ENCODE peak calls at places on chromosomes 11 and 22, in six cellular contexts. S is upper lobe of right lung, P is mammary epithelial cell, E is fibroblast of lung, B is hepatocyte, Q is lower lobe of right lung. G is an unnamed sample.

GRCh38 chr11:120551191-120551590 is 39.6 kb downstream of the GRIK4 start:
- DNase-seq in S (no peak), P (no peak), E (no peak), B (no peak), Q (no peak), G (no peak)

GRCh38 chr11:12812849-12813248 is 138.6 kb downstream of the TEAD1 start:
- DNase-seq in S (no peak), P (no peak), E (peak; percentile 50), B (no peak), Q (no peak), G (no peak)

GRCh38 chr22:35567794-35568193 is 27.2 kb downstream of the RASD2 start:
- DNase-seq in S (no peak), P (no peak), E (no peak), B (no peak), Q (no peak), G (no peak)

GRCh38 chr11:78351979-78352731 is 65.5 kb downstream of the GAB2 start:
- DNase-seq in S (no peak), P (no peak), E (no peak), B (peak; percentile 24), Q (no peak), G (no peak)

GRCh38 chr22:28021998-28022660 is 103.1 kb upstream of the PITPNB start:
- DNase-seq in S (peak; percentile 52), P (no peak), E (no peak), B (no peak), Q (no peak), G (no peak)

GRCh38 chr11:85809881-85810280 is 1.1 kb downstream of the SYTL2 start:
- DNase-seq in S (no peak), P (no peak), E (no peak), B (peak; percentile 37), Q (no peak), G (peak; percentile 17)

GRCh38 chr11:73493838-73494598 is 103.9 kb downstream of the FAM168A start:
- DNase-seq in S (no peak), P (peak; percentile 72), E (peak; percentile 94), B (peak; percentile 7), Q (no peak), G (peak; percentile 88)

GRCh38 chr11:119993732-119994131 is 144.2 kb downstream of the TRIM29 start:
- DNase-seq in S (no peak), P (peak; percentile 42), E (no peak), B (no peak), Q (no peak), G (no peak)

GRCh38 chr11:66371627-66372415 is at the start of gene SLC29A2:
- DNase-seq in S (peak; percentile 95), P (peak; percentile 73), E (no peak), B (peak; percentile 95), Q (peak; percentile 92), G (no peak)

GRCh38 chr11:61955416-61956135 is 5.4 kb downstream of the BEST1 start:
- DNase-seq in S (peak; percentile 81), P (no peak), E (no peak), B (peak; percentile 58), Q (peak; percentile 74), G (no peak)

DNA sequence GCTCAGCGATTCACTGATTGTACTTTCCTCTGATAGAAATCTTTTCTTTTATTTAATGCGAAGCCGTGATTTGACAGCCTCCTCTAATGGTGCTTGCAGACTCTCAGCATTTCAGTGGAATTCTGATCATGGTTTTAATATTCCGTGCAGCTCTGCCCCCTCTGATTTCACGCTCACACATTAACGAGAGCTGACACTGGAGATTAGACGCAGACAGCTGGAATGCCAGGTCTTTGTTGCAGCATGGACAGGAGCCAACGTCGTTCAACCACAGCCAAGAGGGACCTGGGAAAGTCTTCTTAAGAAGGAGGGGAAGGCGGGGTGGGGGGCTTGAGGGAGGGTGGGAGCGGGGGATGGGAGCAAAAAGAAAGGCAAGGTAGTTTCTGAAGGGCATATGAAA is 186.4 kb downstream of the BLID start:
- DNase-seq in S (no peak), P (no peak), E (peak; percentile 82), B (peak; percentile 45), Q (no peak), G (peak; percentile 30)
- H3K4me3 ChIP-seq in S (peak overlapping the region; percentile 36), P (no peak overlapping the region), E (peak overlapping the region; percentile 6), B (peak overlapping the region; percentile 5), Q (peak overlapping the region; percentile 39), G (no peak overlapping the region)

GRCh38 chr11:26860411-26860810 is 133.5 kb upstream of the FIBIN start:
- DNase-seq in S (no peak), P (no peak), E (no peak), B (no peak), Q (no peak), G (no peak)
- H3K27me3 ChIP-seq in S (no peaks in the 10 kb centered on the region), P (no peaks in the 10 kb centered on the region), E (no peaks in the 10 kb centered on the region), B (no peaks in the 10 kb centered on the region), Q (no peaks in the 10 kb centered on the region), G (no peaks in the 10 kb centered on the region)

GRCh38 chr11:7486731-7487130 is 1.4 kb downstream of the OLFML1 start:
- DNase-seq in S (no peak), P (no peak), E (no peak), B (peak; percentile 24), Q (no peak), G (no peak)
- H3K36me3 ChIP-seq in S (no peaks in the 10 kb centered on the region), P (no peaks in the 10 kb centered on the region), E (no peaks in the 10 kb centered on the region), B (no peaks in the 10 kb centered on the region), Q (no peaks in the 10 kb centered on the region), G (no peaks in the 10 kb centered on the region)

DNA sequence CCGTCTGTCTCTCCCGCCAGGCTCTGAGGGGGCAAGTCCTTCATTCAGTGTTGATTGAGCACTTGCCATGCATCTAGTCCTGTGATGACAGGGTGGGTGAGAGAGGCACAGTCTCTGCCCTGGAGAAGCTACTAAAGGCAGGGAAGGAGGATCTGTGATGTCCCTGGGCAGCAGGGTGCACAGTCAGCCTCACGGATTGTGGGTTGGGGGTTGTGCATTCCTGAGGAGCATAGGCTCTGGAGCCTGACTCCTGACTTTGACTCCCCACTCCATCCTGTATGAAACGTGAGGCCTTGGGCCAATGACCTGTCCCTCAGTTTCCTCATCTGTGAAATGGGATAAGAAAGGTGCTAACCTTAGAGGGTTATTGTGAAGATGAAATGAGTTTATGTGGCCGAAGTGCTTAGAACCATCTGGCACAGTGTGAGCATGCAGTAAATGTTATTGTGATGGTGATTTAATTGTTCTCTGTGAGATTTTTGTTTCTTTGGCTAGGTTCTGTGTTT is 4.7 kb downstream of the SLC22A8 start:
- DNase-seq in S (no peak), P (no peak), E (no peak), B (no peak), Q (no peak), G (no peak)
- H3K4me3 ChIP-seq in S (no peak overlapping the region), P (no peak overlapping the region), E (no peak overlapping the region), B (no peak overlapping the region), Q (no peak overlapping the region), G (no peak overlapping the region)

GRCh38 chr22:43531651-43532050 is 119.8 kb downstream of the MPPED1 start:
- DNase-seq in S (no peak), P (no peak), E (no peak), B (no peak), Q (no peak), G (no peak)
- H3K27me3 ChIP-seq in S (no peaks in the 10 kb centered on the region), P (no peaks in the 10 kb centered on the region), E (no peaks in the 10 kb centered on the region), B (no peaks in the 10 kb centered on the region), Q (no peaks in the 10 kb centered on the region), G (no peaks in the 10 kb centered on the region)

GRCh38 chr11:70404244-70404643 is 5.9 kb downstream of the CTTN start:
- DNase-seq in S (no peak), P (no peak), E (no peak), B (no peak), Q (no peak), G (no peak)
- H3K36me3 ChIP-seq in S (peaks cover 43% of the 10 kb centered on the region), P (peaks cover 26% of the 10 kb centered on the region), E (peaks cover 19% of the 10 kb centered on the region), B (peaks cover 3% of the 10 kb centered on the region), Q (peaks cover 41% of the 10 kb centered on the region), G (peaks cover 65% of the 10 kb centered on the region)

GRCh38 chr11:117830072-117830471 is 5.5 kb upstream of the FXYD2 start:
- DNase-seq in S (no peak), P (no peak), E (no peak), B (no peak), Q (no peak), G (no peak)

GRCh38 chr11:117826832-117827231 is 2.3 kb upstream of the FXYD2 start:
- DNase-seq in S (peak; percentile 3), P (no peak), E (no peak), B (no peak), Q (no peak), G (no peak)

GRCh38 chr11:117827521-117828511 is 3.3 kb upstream of the FXYD2 start:
- DNase-seq in S (peak; percentile 49), P (no peak), E (no peak), B (no peak), Q (no peak), G (no peak)

GRCh38 chr11:117829369-117829725 is 4.8 kb upstream of the FXYD2 start:
- DNase-seq in S (peak; percentile 61), P (no peak), E (no peak), B (no peak), Q (no peak), G (no peak)

DNA sequence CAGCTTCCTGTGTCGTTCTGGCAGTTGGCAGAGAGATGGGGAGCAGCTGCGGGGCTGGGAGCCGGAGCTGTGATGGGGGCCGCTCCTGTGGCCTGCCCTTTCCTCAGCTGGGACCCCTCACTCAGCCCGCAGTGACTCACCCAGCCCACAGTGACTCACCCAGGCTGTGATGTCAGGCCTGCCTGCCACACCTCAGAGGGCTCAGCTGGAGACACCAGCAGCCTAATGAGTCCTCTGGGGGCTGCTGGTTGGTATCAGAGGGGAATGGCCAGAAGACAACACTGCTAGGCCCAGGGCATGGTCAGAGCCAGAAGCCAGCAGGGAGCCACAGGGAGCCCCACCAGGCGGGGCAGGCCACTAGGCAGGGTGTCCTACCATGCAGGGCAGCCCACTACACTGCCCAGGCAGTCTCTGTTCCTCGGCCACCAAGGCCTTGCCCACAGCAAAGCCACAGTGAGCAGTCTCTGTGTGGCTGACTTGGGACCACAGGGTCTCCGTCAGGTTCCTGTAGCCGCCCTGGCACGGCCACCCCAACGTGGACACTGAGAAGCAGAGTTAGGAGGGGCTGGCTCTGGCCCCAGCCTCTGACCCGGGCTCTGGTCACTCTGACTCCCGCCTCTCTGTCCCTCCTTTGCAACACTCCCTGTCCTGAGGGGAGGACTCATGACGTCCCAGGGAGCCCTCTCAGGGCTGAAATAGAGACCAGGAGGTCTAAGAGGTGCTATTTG is 4.3 kb upstream of the FXYD2 start:
- DNase-seq in S (peak; percentile 69), P (peak; percentile 64), E (peak; percentile 86), B (peak; percentile 84), Q (peak; percentile 46), G (peak; percentile 70)
- H3K4me3 ChIP-seq in S (no peak overlapping the region), P (no peak overlapping the region), E (no peak overlapping the region), B (no peak overlapping the region), Q (no peak overlapping the region), G (no peak overlapping the region)

GRCh38 chr11:79441159-79441875 is 487 bp upstream of the TENM4 start:
- DNase-seq in S (no peak), P (no peak), E (peak; percentile 78), B (no peak), Q (no peak), G (no peak)
- H3K27me3 ChIP-seq in S (peaks cover 72% of the 10 kb centered on the region), P (no peaks in the 10 kb centered on the region), E (no peaks in the 10 kb centered on the region), B (peaks cover 43% of the 10 kb centered on the region), Q (peaks cover 88% of the 10 kb centered on the region), G (peaks cover 72% of the 10 kb centered on the region)

GRCh38 chr11:65279713-65280459 is 18.1 kb downstream of the POLA2 start:
- DNase-seq in S (no peak), P (peak; percentile 98), E (peak; percentile 99), B (peak; percentile 88), Q (no peak), G (peak; percentile 81)

GRCh38 chr11:65277878-65278277 is 16.1 kb downstream of the POLA2 start:
- DNase-seq in S (no peak), P (no peak), E (no peak), B (no peak), Q (no peak), G (no peak)

GRCh38 chr11:65278351-65278750 is 16.6 kb downstream of the POLA2 start:
- DNase-seq in S (no peak), P (no peak), E (peak; percentile 68), B (no peak), Q (no peak), G (no peak)

GRCh38 chr11:65275906-65276305 is 14.1 kb downstream of the POLA2 start:
- DNase-seq in S (no peak), P (no peak), E (no peak), B (peak; percentile 55), Q (no peak), G (no peak)

GRCh38 chr11:65280646-65281045 is 18.9 kb downstream of the POLA2 start:
- DNase-seq in S (peak; percentile 2), P (no peak), E (no peak), B (no peak), Q (no peak), G (no peak)
- H3K36me3 ChIP-seq in S (peaks cover 24% of the 10 kb centered on the region), P (peaks cover 35% of the 10 kb centered on the region), E (no peaks in the 10 kb centered on the region), B (no peaks in the 10 kb centered on the region), Q (peaks cover 49% of the 10 kb centered on the region), G (peaks cover 65% of the 10 kb centered on the region)

G was measured in MG63.